ENCODE peak calls at places on chromosomes 16 and 17, in six cellular contexts. M, F, Q, D, G and I are unnamed samples.

GRCh38 chr17:61196799-61197198 is 202.8 kb upstream of the TBX2 start:
- DNase-seq in M (no peak), F (no peak), Q (no peak), D (no peak), G (no peak), I (no peak)

GRCh38 chr16:73124097-73124652 is 76.2 kb upstream of the ZFHX3 start:
- DNase-seq in M (peak; percentile 27), F (no peak), Q (no peak), D (no peak), G (no peak), I (peak; percentile 32)

GRCh38 chr17:34401165-34401564 is 38.1 kb upstream of the CCL1 start:
- DNase-seq in M (no peak), F (no peak), Q (no peak), D (no peak), G (no peak), I (no peak)

GRCh38 chr16:71367243-71367976 is 8.9 kb downstream of the CALB2 start:
- DNase-seq in M (peak; percentile 49), F (peak; percentile 76), Q (peak; percentile 27), D (peak; percentile 44), G (no peak), I (peak; percentile 16)

GRCh38 chr17:13477180-13477611 is 124.5 kb downstream of the HS3ST3A1 start:
- DNase-seq in M (peak; percentile 60), F (no peak), Q (no peak), D (no peak), G (peak; percentile 33), I (peak; percentile 66)

GRCh38 chr17:3896108-3897099 is 3.6 kb upstream of the CAMKK1 start:
- DNase-seq in M (no peak), F (no peak), Q (no peak), D (peak; percentile 71), G (no peak), I (peak; percentile 41)

GRCh38 chr17:15257316-15257925 is 7.7 kb downstream of the PMP22 start:
- DNase-seq in M (peak; percentile 80), F (peak; percentile 74), Q (peak; percentile 86), D (peak; percentile 83), G (peak; percentile 81), I (peak; percentile 88)

GRCh38 chr17:8275421-8276290 is 12.8 kb upstream of the RANGRF start:
- DNase-seq in M (no peak), F (no peak), Q (no peak), D (no peak), G (no peak), I (no peak)

GRCh38 chr16:20040011-20040410 is 33.7 kb downstream of the GPR139 start:
- DNase-seq in M (no peak), F (no peak), Q (no peak), D (no peak), G (no peak), I (no peak)

DNA sequence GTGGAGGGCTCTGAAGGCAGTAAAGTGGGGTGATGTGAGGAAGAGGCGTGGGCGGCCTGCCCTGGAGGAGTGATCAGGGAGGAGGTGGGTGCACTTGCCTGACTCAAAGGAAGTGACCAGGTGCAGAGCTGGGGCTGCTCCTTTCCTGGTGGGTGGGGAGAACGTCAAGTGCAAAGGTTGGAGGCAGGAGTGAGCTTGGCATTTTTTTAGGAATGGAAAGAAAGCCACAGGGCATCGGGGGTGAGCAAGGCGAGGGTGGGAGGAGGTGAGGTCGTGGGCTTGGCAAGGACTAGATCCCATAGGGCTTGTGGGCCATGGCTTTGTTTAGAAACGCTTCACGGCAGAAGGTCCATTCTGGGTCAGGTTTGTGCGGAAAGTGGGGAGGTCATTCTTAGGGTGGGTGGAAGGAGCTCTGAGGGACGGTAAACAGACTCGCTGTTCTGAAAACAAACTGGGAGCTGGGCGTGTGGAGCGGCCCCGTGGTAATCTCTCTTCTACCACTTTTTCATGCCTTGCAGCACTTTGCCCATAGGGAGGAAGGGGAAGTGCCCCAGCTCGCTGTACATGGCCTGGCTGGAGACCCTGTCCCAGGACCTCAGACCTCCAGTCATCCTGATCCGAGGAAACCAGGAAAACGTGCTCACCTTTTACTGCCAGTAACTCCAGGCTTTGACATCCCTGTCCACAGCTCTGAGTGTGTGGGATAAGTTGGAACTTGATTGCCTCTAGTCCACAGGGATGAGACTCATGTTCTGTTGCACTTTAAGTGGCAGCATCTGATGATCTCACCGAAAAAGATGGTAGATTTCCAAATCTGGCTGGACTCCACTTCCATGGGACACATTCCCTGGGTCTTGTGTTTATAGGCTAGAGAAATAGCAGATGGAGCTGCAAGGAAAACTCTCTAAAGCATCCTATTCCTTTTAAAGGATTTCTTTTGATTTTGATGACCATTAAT is 18.9 kb upstream of the HERPUD1 start:
- DNase-seq in M (peak; percentile 80), F (no peak), Q (no peak), D (no peak), G (no peak), I (peak; percentile 82)
- H3K4me3 ChIP-seq in M (no peak overlapping the region), F (no peak overlapping the region), Q (no peak overlapping the region), D (no peak overlapping the region), G (no peak overlapping the region), I (no peak overlapping the region)

DNA sequence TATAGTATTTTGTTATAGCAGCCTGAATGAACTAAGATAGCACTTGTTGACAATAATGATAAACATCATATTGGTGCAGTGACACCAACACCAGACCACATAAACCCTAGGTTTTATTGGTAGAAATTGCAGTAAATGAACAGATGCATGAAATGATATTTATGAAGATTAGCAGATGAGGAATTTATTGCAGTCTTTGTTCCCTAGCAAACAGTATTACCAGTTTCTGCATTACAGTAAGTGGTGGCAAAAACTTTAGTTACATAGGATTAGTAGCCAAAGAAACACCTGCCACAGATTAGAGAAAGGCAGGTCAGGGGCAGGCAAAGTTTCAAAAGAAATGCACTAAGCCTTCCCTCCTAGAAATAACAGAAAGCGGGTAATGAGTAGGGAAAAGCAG is 17.7 kb upstream of the TANC2 start:
- DNase-seq in M (no peak), F (no peak), Q (no peak), D (no peak), G (no peak), I (no peak)
- TF ChIP-seq CTCF in M (no peak), F (no peak), Q (no peak), D (no peak), G (no peak), I (no peak)

GRCh38 chr16:88432174-88432573 is 20.9 kb upstream of the ZFPM1 start:
- DNase-seq in M (no peak), F (no peak), Q (no peak), D (no peak), G (no peak), I (no peak)

GRCh38 chr16:88430185-88430523 is 22.9 kb upstream of the ZFPM1 start:
- DNase-seq in M (no peak), F (no peak), Q (no peak), D (no peak), G (no peak), I (no peak)

GRCh38 chr16:88429387-88430184 is 23.5 kb upstream of the ZFPM1 start:
- DNase-seq in M (no peak), F (no peak), Q (no peak), D (no peak), G (no peak), I (no peak)

GRCh38 chr16:88431651-88432050 is 21.4 kb upstream of the ZFPM1 start:
- DNase-seq in M (no peak), F (no peak), Q (no peak), D (no peak), G (no peak), I (no peak)

DNA sequence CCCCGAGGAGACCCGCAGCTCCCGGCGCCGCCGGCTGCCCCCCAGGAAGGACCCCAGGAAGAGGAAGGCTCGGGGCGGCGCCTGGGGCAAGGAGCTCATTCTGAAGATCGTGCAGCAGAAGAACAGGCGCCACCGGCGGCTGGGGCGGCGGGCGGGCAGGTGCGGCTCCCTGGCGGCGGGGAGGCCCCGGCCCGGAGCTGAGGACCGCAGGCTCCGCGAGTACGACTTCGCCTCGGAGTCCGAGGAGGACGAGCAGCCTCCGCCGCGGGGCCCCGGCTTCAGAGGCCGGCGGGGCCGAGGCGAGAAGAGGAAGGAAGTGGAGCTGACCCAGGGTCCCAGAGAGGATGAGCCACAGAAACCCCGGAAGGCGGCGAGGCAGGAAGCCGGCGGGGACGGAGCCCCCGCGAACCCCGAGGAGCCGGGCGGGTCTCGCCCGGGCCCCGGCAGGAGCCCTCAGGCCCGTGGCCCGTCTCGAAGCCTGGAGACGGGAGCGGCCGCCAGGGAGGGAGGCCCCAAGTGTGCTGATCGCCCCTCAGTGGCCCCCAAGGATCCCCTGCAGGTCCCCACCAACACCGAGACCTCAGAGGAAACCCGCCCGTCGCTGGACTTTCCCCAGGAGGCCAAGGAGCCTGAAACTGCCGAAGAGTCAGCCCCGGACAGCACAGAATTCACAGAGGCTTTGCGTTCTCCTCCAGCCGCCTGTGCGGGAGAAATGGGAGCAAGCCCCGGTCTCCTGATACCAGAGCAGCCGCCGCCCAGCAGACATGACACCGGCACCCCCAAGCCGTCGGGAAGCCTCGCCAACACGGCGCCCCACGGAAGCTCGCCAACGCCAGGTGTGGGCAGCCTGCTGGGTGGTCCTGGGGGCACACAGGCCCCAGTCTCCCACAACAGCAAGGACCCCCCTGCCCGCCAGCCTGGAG is 22.3 kb upstream of the ZFPM1 start:
- DNase-seq in M (peak; percentile 11), F (no peak), Q (no peak), D (peak; percentile 29), G (peak; percentile 29), I (no peak)
- H3K4me3 ChIP-seq in M (peak overlapping the region; percentile 14), F (no peak overlapping the region), Q (peak overlapping the region; percentile 61), D (no peak overlapping the region), G (peak overlapping the region; percentile 18), I (no peak overlapping the region)

GRCh38 chr17:78674595-78675315 is 97.6 kb upstream of the DNAH17 start:
- DNase-seq in M (no peak), F (no peak), Q (no peak), D (peak; percentile 65), G (no peak), I (no peak)
- TF ChIP-seq CTCF in M (no peak), F (no peak), Q (no peak), D (no peak), G (no peak), I (no peak)

DNA sequence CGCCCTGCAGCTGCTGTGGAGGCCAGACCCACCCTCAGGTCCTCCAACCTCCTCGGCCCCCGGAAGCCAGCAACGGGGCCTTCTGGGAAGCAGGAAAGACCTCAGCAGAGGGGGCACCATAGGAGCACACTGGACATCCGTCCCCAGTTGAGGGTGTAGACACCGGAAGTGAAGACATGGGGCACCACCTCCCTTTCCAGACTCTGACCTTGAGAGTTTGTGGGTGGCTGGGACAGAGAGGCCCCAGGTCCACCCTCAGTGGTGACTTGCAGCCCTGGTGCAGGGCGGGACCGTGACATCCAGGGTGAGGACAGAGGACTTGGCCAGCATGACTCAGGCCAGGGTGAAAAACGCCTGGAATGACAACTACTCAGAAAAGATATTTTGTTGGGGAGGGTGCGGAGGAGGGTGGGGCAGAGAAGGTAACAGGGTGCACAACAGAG is 19.9 kb downstream of the CEP295NL start:
- DNase-seq in M (peak; percentile 91), F (no peak), Q (peak; percentile 84), D (no peak), G (peak; percentile 71), I (peak; percentile 84)
- H3K4me3 ChIP-seq in M (peak overlapping the region; percentile 39), F (no peak overlapping the region), Q (peak overlapping the region; percentile 41), D (no peak overlapping the region), G (no peak overlapping the region), I (peak overlapping the region; percentile 37)

GRCh38 chr17:72039490-72039889 is 81.3 kb upstream of the SOX9 start:
- DNase-seq in M (no peak), F (no peak), Q (no peak), D (no peak), G (no peak), I (no peak)
- TF ChIP-seq CTCF in M (no peak), F (no peak), Q (no peak), D (no peak), G (no peak), I (no peak)